ENCODE peak calls at places on chromosomes 4 and X, in four cellular contexts. E is testis, Y is lower leg skin, H is mammary epithelial cell. V is an unnamed sample.

GRCh38 chr4:7379719-7380118 is 55.0 kb downstream of the PSAPL1 start:
- DNase-seq in E (no peak), Y (no peak), H (no peak), V (no peak)

GRCh38 chrX:117985241-117985640 is 131.4 kb downstream of the KLHL13 start:
- DNase-seq in E (no peak), Y (no peak), H (no peak), V (no peak)

GRCh38 chr4:66032571-66032970 is 362.3 kb upstream of the EPHA5 start:
- DNase-seq in E (no peak), Y (no peak), H (no peak), V (no peak)

GRCh38 chrX:9647475-9647874 is 118.2 kb downstream of the GPR143 start:
- DNase-seq in E (peak; percentile 20), Y (no peak), H (no peak), V (no peak)

GRCh38 chrX:2430265-2430825 is 70.4 kb downstream of the DHRSX start:
- DNase-seq in E (no peak), Y (no peak), H (peak; percentile 67), V (no peak)

GRCh38 chr4:166169111-166169510 is 296.1 kb downstream of the TLL1 start:
- DNase-seq in E (no peak), Y (no peak), H (peak; percentile 23), V (peak; percentile 4)

GRCh38 chr4:119041951-119042560 is 93.6 kb upstream of the MYOZ2 start:
- DNase-seq in E (peak; percentile 69), Y (no peak), H (peak; percentile 68), V (peak; percentile 71)

GRCh38 chr4:185786422-185786821 is 25.6 kb downstream of the SORBS2 start:
- DNase-seq in E (no peak), Y (no peak), H (no peak), V (no peak)

GRCh38 chr4:175070444-175070843 is 152.3 kb downstream of the ADAM29 start:
- DNase-seq in E (no peak), Y (no peak), H (no peak), V (no peak)

GRCh38 chrX:47202877-47203276 is 9.2 kb downstream of the UBA1 start:
- DNase-seq in E (no peak), Y (no peak), H (no peak), V (no peak)

GRCh38 chr4:44425614-44426208 is 22.9 kb downstream of the KCTD8 start:
- DNase-seq in E (peak; percentile 44), Y (no peak), H (no peak), V (no peak)

GRCh38 chrX:7110821-7111276 is 36.7 kb upstream of the STS start:
- DNase-seq in E (no peak), Y (no peak), H (peak; percentile 18), V (no peak)

GRCh38 chrX:110146521-110146920 is 143.6 kb downstream of the TMEM164 start:
- DNase-seq in E (peak; percentile 26), Y (no peak), H (peak; percentile 42), V (peak; percentile 33)

GRCh38 chr4:174394915-174395314 is 111.2 kb downstream of the CEP44 start:
- DNase-seq in E (no peak), Y (no peak), H (peak; percentile 75), V (no peak)

GRCh38 chr4:21211836-21212235 is 511.6 kb downstream of the PACRGL start:
- DNase-seq in E (no peak), Y (no peak), H (no peak), V (no peak)

GRCh38 chrX:7689791-7690412 is 153.1 kb upstream of the VCX start:
- DNase-seq in E (no peak), Y (no peak), H (peak; percentile 61), V (no peak)

GRCh38 chr4:77591532-77591931 is 14.1 kb upstream of the CXCL13 start:
- DNase-seq in E (no peak), Y (no peak), H (no peak), V (no peak)

GRCh38 chrX:48071064-48071985 is at the start of gene ZNF630:
- DNase-seq in E (peak; percentile 91), Y (peak; percentile 93), H (peak; percentile 47), V (peak; percentile 76)

GRCh38 chr4:107261241-107261874 is 225.2 kb upstream of the DKK2 start:
- DNase-seq in E (no peak), Y (no peak), H (peak; percentile 32), V (no peak)

GRCh38 chr4:72449705-72450104 is 119.3 kb downstream of the ADAMTS3 start:
- DNase-seq in E (no peak), Y (no peak), H (no peak), V (no peak)

GRCh38 chr4:139815646-139816601 is 150.3 kb downstream of the MGST2 start:
- DNase-seq in E (peak; percentile 81), Y (peak; percentile 85), H (no peak), V (no peak)

GRCh38 chr4:152684007-152684406 is 4.2 kb upstream of the TMEM154 start:
- DNase-seq in E (no peak), Y (no peak), H (no peak), V (peak; percentile 37)

GRCh38 chr4:122747883-122748282 is 15.4 kb downstream of the BBS12 start:
- DNase-seq in E (no peak), Y (no peak), H (peak; percentile 61), V (no peak)

GRCh38 chrX:25003066-25003849 is 12.5 kb downstream of the ARX start:
- DNase-seq in E (no peak), Y (no peak), H (no peak), V (no peak)

GRCh38 chr4:101414496-101414895 is 67.2 kb upstream of the PPP3CA start:
- DNase-seq in E (no peak), Y (no peak), H (no peak), V (no peak)

GRCh38 chr4:152039085-152039484 is 278.3 kb upstream of the GATB start:
- DNase-seq in E (no peak), Y (no peak), H (no peak), V (no peak)

GRCh38 chr4:134812611-134813010 is 611.0 kb upstream of the PABPC4L start:
- DNase-seq in E (no peak), Y (no peak), H (no peak), V (no peak)

GRCh38 chr4:41192136-41192535 is 22.2 kb downstream of the APBB2 start:
- DNase-seq in E (no peak), Y (no peak), H (no peak), V (no peak)

GRCh38 chr4:101604976-101605375 is 185.6 kb upstream of the BANK1 start:
- DNase-seq in E (no peak), Y (no peak), H (no peak), V (no peak)

GRCh38 chr4:87853891-87854290 is 21.1 kb downstream of the MEPE start:
- DNase-seq in E (no peak), Y (no peak), H (no peak), V (no peak)

GRCh38 chrX:69238153-69238959 is 73.1 kb upstream of the PJA1 start:
- DNase-seq in E (no peak), Y (peak; percentile 76), H (no peak), V (no peak)

GRCh38 chrX:17697191-17697590 is 40.1 kb upstream of the SCML1 start:
- DNase-seq in E (no peak), Y (no peak), H (peak; percentile 39), V (no peak)

GRCh38 chrX:19672211-19672814 is 157.0 kb upstream of the MAP3K15 start:
- DNase-seq in E (no peak), Y (no peak), H (peak; percentile 74), V (no peak)

GRCh38 chr4:153154010-153154975 is 50.0 kb upstream of the TRIM2 start:
- DNase-seq in E (no peak), Y (no peak), H (peak; percentile 47), V (no peak)

GRCh38 chr4:8393593-8394038 is 46.9 kb downstream of the ACOX3 start:
- DNase-seq in E (peak; percentile 52), Y (no peak), H (peak; percentile 84), V (no peak)

GRCh38 chr4:139188648-139189416 is 11.8 kb upstream of the ELF2 start:
- DNase-seq in E (no peak), Y (peak; percentile 31), H (no peak), V (no peak)

GRCh38 chrX:16239211-16239610 is 71.9 kb downstream of the MAGEB17 start:
- DNase-seq in E (no peak), Y (no peak), H (peak; percentile 95), V (no peak)

GRCh38 chr4:112939901-112940300 is 109.6 kb upstream of the ANK2 start:
- DNase-seq in E (no peak), Y (no peak), H (no peak), V (no peak)
- TF ChIP-seq CTCF in E (no peak), Y (no peak), H (no peak), V (no peak)

GRCh38 chrX:115949900-115950822 is 220.4 kb upstream of the AGTR2 start:
- DNase-seq in E (no peak), Y (no peak), H (peak; percentile 31), V (no peak)
- TF ChIP-seq CTCF in E (no peak), Y (no peak), H (no peak), V (no peak)

GRCh38 chr4:182608525-182608924 is 308.7 kb downstream of the DCTD start:
- DNase-seq in E (no peak), Y (no peak), H (no peak), V (no peak)
- TF ChIP-seq CTCF in E (no peak), Y (no peak), H (no peak), V (no peak)

GRCh38 chrX:49934729-49935128 is 12.3 kb downstream of the CLCN5 start:
- DNase-seq in E (no peak), Y (no peak), H (peak; percentile 29), V (no peak)
- TF ChIP-seq CTCF in E (no peak), Y (no peak), H (no peak), V (no peak)

GRCh38 chr4:13599159-13599558 is 28.4 kb downstream of the BOD1L1 start:
- DNase-seq in E (no peak), Y (no peak), H (no peak), V (no peak)
- TF ChIP-seq CTCF in E (no peak), Y (no peak), H (no peak), V (no peak)

DNA sequence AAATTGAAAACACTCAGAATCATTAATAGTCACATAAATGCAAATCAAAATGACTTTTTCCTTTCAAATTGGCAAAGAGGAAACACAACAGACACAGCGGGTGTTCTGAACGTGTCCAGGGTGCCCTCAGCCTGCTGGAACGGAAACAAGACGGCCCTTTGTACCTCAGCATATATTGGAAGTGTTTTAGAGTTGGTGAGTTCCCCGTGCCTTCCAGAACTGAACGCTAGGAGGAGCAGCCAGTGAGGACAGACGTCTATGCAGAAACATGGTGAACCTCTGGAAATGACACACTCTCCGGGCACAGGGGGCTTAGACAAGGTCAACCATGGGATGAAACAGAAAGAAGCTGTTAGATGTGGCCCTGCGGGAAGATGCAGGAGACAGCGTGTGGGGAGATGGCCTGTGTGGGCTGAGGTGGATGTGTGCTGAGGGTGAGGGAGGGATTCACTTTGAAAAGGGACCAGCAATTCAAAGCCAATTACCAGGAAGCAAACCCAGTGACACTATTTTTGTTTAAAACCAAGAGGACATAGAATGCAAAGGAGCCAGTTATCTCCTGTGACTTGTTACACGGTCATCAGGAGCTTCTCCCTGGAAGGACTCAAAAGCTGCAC is 40.4 kb downstream of the RNF212 start:
- DNase-seq in E (peak; percentile 60), Y (no peak), H (peak; percentile 55), V (peak; percentile 74)
- TF ChIP-seq CTCF in E (no peak), Y (no peak), H (peak; percentile 76), V (peak; percentile 73)

DNA sequence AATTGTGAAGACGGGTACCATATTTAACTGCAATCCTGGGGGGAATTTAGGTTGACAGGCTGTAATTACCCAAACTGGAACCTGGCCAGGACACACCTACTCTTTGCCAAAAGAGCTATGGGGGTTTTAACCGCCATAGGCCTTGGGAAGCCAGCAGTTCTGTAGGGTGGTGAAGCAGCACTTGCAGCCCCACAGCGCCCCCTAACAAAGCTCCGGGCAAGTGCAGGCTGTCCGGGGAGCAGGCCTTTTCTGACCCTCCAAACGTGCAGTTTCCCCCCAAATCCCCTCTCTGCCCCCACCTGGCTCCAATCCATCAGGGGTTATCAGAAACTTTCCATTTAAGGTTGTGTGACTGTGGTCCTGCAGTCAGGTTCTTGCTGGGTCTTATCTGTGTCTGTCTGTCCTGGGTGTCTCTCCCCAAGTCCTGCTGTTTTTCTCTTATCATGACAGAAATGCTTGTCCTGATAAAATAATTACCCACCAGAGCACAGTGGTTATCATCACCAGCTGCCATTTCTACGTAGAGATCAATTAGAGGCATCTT is 350.9 kb downstream of the MID1IP1 start:
- DNase-seq in E (peak; percentile 61), Y (no peak), H (no peak), V (peak; percentile 53)
- TF ChIP-seq CTCF in E (no peak), Y (no peak), H (peak; percentile 54), V (peak; percentile 44)

V was measured in GM20000.